ENCODE peak calls at places on chromosome 13, in seven cellular contexts. V, U, I, D, J, P and R are unnamed samples.

GRCh38 chr13:32134241-32134801 is 102.7 kb downstream of the FRY start:
- DNase-seq in U (no peak), V (peak; percentile 47), P (no peak), J (no peak), D (no peak), I (no peak), R (no peak)

GRCh38 chr13:24650157-24650556 is 30.1 kb upstream of the ATP12A start:
- DNase-seq in J (no peak), I (no peak), V (peak; percentile 20), U (no peak), D (no peak), P (no peak), R (no peak)

GRCh38 chr13:100330662-100331061 is 241.8 kb downstream of the PCCA start:
- DNase-seq in I (no peak), J (no peak), D (no peak), U (no peak), P (no peak), V (no peak), R (no peak)

GRCh38 chr13:99756281-99756680 is 215.3 kb downstream of the ZIC5 start:
- DNase-seq in U (no peak), V (no peak), J (no peak), I (no peak), D (no peak), P (no peak), R (no peak)

GRCh38 chr13:65133094-65133493 is 2097.0 kb downstream of the PCDH9 start:
- DNase-seq in I (no peak), P (no peak), D (no peak), J (no peak), U (no peak), V (no peak), R (no peak)

GRCh38 chr13:73849292-73849691 is 284.9 kb downstream of the KLF12 start:
- DNase-seq in J (no peak), D (no peak), U (no peak), V (peak; percentile 31), I (no peak), P (peak; percentile 21), R (peak; percentile 47)

GRCh38 chr13:39888865-39889810 is 233.7 kb downstream of the COG6 start:
- DNase-seq in J (no peak), I (no peak), V (peak; percentile 20), D (no peak), U (no peak), P (no peak), R (no peak)

GRCh38 chr13:31499274-31499673 is 240.1 kb upstream of the RXFP2 start:
- DNase-seq in U (no peak), D (no peak), I (no peak), J (no peak), V (no peak), P (no peak), R (no peak)

GRCh38 chr13:39451860-39452301 is 151.1 kb downstream of the LHFPL6 start:
- DNase-seq in U (peak; percentile 27), J (no peak), I (peak; percentile 40), V (peak; percentile 30), P (no peak), D (peak; percentile 67), R (peak; percentile 7)

GRCh38 chr13:47121092-47121763 is 224.4 kb upstream of the HTR2A start:
- DNase-seq in V (no peak), I (no peak), J (no peak), D (no peak), P (no peak), U (no peak), R (no peak)

GRCh38 chr13:97205465-97205864 is 16.7 kb upstream of the MBNL2 start:
- DNase-seq in P (no peak), I (no peak), J (no peak), V (no peak), U (no peak), D (no peak), R (no peak)

GRCh38 chr13:108597943-108598342 is 31.5 kb upstream of the MYO16 start:
- DNase-seq in P (no peak), V (peak; percentile 2), D (no peak), I (no peak), U (no peak), J (no peak), R (peak; percentile 11)

GRCh38 chr13:38657191-38657590 is 29.7 kb upstream of the FREM2 start:
- DNase-seq in U (no peak), P (no peak), V (peak; percentile 55), I (no peak), D (no peak), J (no peak), R (peak; percentile 23)

GRCh38 chr13:105177265-105177900 is 1358.1 kb downstream of the EFNB2 start:
- DNase-seq in P (peak; percentile 14), V (no peak), I (no peak), D (no peak), J (no peak), U (no peak), R (peak; percentile 25)

GRCh38 chr13:93398167-93398566 is 171.6 kb downstream of the GPC6 start:
- DNase-seq in D (no peak), U (no peak), V (no peak), I (no peak), J (no peak), P (no peak), R (peak; percentile 12)

GRCh38 chr13:20525144-20525600 is 485 bp downstream of the CRYL1 start:
- DNase-seq in P (peak; percentile 6), J (no peak), V (no peak), D (peak; percentile 70), U (peak; percentile 29), I (peak; percentile 39), R (no peak)

GRCh38 chr13:77176350-77176749 is 149.4 kb upstream of the FBXL3 start:
- DNase-seq in I (no peak), D (no peak), U (no peak), P (no peak), J (no peak), V (peak; percentile 76), R (peak; percentile 78)

GRCh38 chr13:98279473-98280175 is 102.6 kb upstream of the RNF113B start:
- DNase-seq in U (no peak), P (no peak), I (no peak), D (no peak), J (no peak), V (no peak), R (no peak)
- H3K27ac ChIP-seq in U (no peak overlapping the region), P (no peak overlapping the region), I (no peak overlapping the region), D (no peak overlapping the region), J (no peak overlapping the region), V (no peak overlapping the region), R (no peak overlapping the region)

GRCh38 chr13:112974676-112975075 is 5.7 kb downstream of the MCF2L start:
- DNase-seq in P (no peak), U (no peak), J (no peak), D (no peak), V (no peak), I (no peak), R (no peak)
- H3K4me3 ChIP-seq in P (no peak overlapping the region), U (no peak overlapping the region), J (no peak overlapping the region), D (no peak overlapping the region), V (no peak overlapping the region), I (no peak overlapping the region), R (no peak overlapping the region)

GRCh38 chr13:53342623-53343022 is 314.0 kb downstream of the OLFM4 start:
- DNase-seq in D (no peak), P (no peak), U (no peak), J (no peak), V (no peak), I (no peak), R (no peak)

GRCh38 chr13:53341144-53341510 is 312.5 kb downstream of the OLFM4 start:
- DNase-seq in I (no peak), V (no peak), D (no peak), P (no peak), U (no peak), J (no peak), R (no peak)

GRCh38 chr13:53340505-53341143 is 312.0 kb downstream of the OLFM4 start:
- DNase-seq in U (no peak), V (no peak), P (no peak), D (no peak), I (no peak), J (no peak), R (no peak)

GRCh38 chr13:53336441-53337160 is 308.0 kb downstream of the OLFM4 start:
- DNase-seq in J (no peak), D (no peak), I (no peak), P (no peak), U (no peak), V (no peak), R (no peak)

GRCh38 chr13:53338760-53339159 is 310.1 kb downstream of the OLFM4 start:
- DNase-seq in V (no peak), J (no peak), P (no peak), I (no peak), D (no peak), U (no peak), R (no peak)
- TF ChIP-seq CTCF in V (no peak), J (peak; percentile 8), P (no peak), I (no peak), D (no peak), U (no peak), R (no peak)

GRCh38 chr13:113412440-113412839 is 40.8 kb downstream of the ADPRHL1 start:
- DNase-seq in U (no peak), P (no peak), V (no peak), I (no peak), J (no peak), D (no peak), R (no peak)
- H3K27ac ChIP-seq in U (no peak overlapping the region), P (no peak overlapping the region), V (no peak overlapping the region), I (no peak overlapping the region), J (no peak overlapping the region), D (peak overlapping the region; percentile 99), R (no peak overlapping the region)

GRCh38 chr13:79775830-79776229 is 294.9 kb downstream of the NDFIP2 start:
- DNase-seq in I (no peak), U (peak; percentile 81), D (no peak), J (peak; percentile 12), P (peak; percentile 44), V (peak; percentile 72), R (peak; percentile 77)

GRCh38 chr13:79772811-79773210 is 291.9 kb downstream of the NDFIP2 start:
- DNase-seq in J (no peak), D (no peak), I (no peak), U (no peak), V (no peak), P (no peak), R (no peak)

GRCh38 chr13:79770056-79770455 is 289.1 kb downstream of the NDFIP2 start:
- DNase-seq in I (no peak), U (no peak), V (no peak), P (no peak), J (no peak), D (no peak), R (no peak)

GRCh38 chr13:79767126-79767525 is 286.2 kb downstream of the NDFIP2 start:
- DNase-seq in P (no peak), J (no peak), D (no peak), V (peak; percentile 50), U (no peak), I (no peak), R (no peak)

GRCh38 chr13:79771493-79771892 is 290.5 kb downstream of the NDFIP2 start:
- DNase-seq in V (no peak), P (no peak), J (no peak), D (no peak), U (no peak), I (no peak), R (no peak)
- H3K4me3 ChIP-seq in V (no peak overlapping the region), P (no peak overlapping the region), J (no peak overlapping the region), D (no peak overlapping the region), U (no peak overlapping the region), I (no peak overlapping the region), R (no peak overlapping the region)